ENCODE peak calls at places on chromosomes 3 and 15, in six cellular contexts. Y is mucosa of descending colon, V is fibroblast of pulmonary artery, E is BE2C, P is GM12865, A is bronchial epithelial cell. B is an unnamed sample.

GRCh38 chr3:93973160-93974126 is at the start of gene PROS1:
- DNase-seq in V (peak), Y (peak), E (peak), P (peak), A (peak), B (peak)

GRCh38 chr15:89138999-89139612 is 50.9 kb downstream of the ABHD2 start:
- DNase-seq in A (no peak), V (no peak), Y (no peak), E (no peak), P (no peak), B (no peak)

GRCh38 chr3:170054204-170054603 is 16.4 kb downstream of the GPR160 start:
- DNase-seq in Y (no peak), A (no peak), V (peak), P (peak), E (no peak), B (no peak)

GRCh38 chr3:104564045-104564643 is 802.6 kb upstream of the ALCAM start:
- DNase-seq in E (peak), Y (no peak), V (peak), P (peak), A (peak), B (no peak)

GRCh38 chr3:73029321-73029796 is 32.1 kb upstream of the EBLN2 start:
- DNase-seq in A (peak), Y (no peak), P (no peak), V (peak), E (no peak), B (no peak)

GRCh38 chr3:122678496-122678895 is 2.1 kb upstream of the PARP14 start:
- DNase-seq in A (no peak), V (no peak), P (no peak), Y (no peak), E (no peak), B (no peak)

GRCh38 chr3:48157950-48158376 is 30.3 kb downstream of the CDC25A start:
- DNase-seq in V (peak), P (peak), E (peak), Y (peak), A (peak), B (peak)

GRCh38 chr3:105222568-105223093 is 144.1 kb upstream of the ALCAM start:
- DNase-seq in A (no peak), V (no peak), P (no peak), Y (no peak), E (no peak), B (no peak)

GRCh38 chr3:152688313-152688712 is 146.6 kb upstream of the P2RY1 start:
- DNase-seq in P (no peak), V (no peak), E (peak), A (peak), Y (no peak), B (no peak)

GRCh38 chr3:65836047-65836446 is 202.7 kb downstream of the MAGI1 start:
- DNase-seq in P (no peak), V (peak), E (no peak), A (peak), Y (no peak), B (no peak)

GRCh38 chr3:141913150-141913811 is 36.8 kb downstream of the ATP1B3 start:
- DNase-seq in P (peak), V (peak), A (peak), E (peak), Y (no peak), B (no peak)

GRCh38 chr3:66038726-66039589 is at the start of gene MAGI1:
- DNase-seq in Y (peak), V (peak), E (peak), A (peak), P (peak), B (peak)

GRCh38 chr3:32383136-32383711 is 8.4 kb upstream of the CMTM7 start:
- DNase-seq in E (no peak), V (peak), A (no peak), Y (no peak), P (no peak), B (no peak)

GRCh38 chr15:63392355-63393009 is 10.8 kb upstream of the CA12 start:
- DNase-seq in V (no peak), E (no peak), P (no peak), A (no peak), Y (no peak), B (no peak)

GRCh38 chr3:31232049-31233040 is 300.4 kb upstream of the STT3B start:
- DNase-seq in Y (no peak), E (no peak), A (no peak), V (peak), P (peak), B (no peak)

GRCh38 chr3:64501298-64501906 is 186.4 kb downstream of the ADAMTS9 start:
- DNase-seq in E (no peak), V (no peak), Y (no peak), P (no peak), A (no peak), B (no peak)

GRCh38 chr15:28917791-28918140 is 32.0 kb downstream of the APBA2 start:
- DNase-seq in Y (no peak), V (no peak), A (no peak), E (no peak), P (no peak), B (peak)

GRCh38 chr3:45462522-45463262 is 74.3 kb downstream of the LARS2 start:
- DNase-seq in Y (no peak), V (peak), E (no peak), A (no peak), P (peak), B (no peak)

GRCh38 chr3:9866639-9867038 is 13.4 kb downstream of the CIDEC start:
- DNase-seq in P (no peak), V (peak), A (no peak), E (no peak), Y (no peak), B (peak)

GRCh38 chr3:138187296-138188012 is at the start of gene ARMC8:
- DNase-seq in V (peak), Y (peak), A (no peak), E (peak), P (peak), B (peak)

GRCh38 chr3:116579843-116580242 is 129.7 kb upstream of the TUSC7 start:
- DNase-seq in E (peak), V (peak), P (peak), A (peak), Y (no peak), B (no peak)

GRCh38 chr15:86087808-86088207 is 8.1 kb downstream of the AGBL1 start:
- DNase-seq in E (no peak), Y (no peak), P (no peak), A (no peak), V (no peak), B (no peak)

GRCh38 chr3:48999085-48999858 is 7.9 kb upstream of the WDR6 start:
- DNase-seq in E (no peak), V (no peak), P (no peak), Y (no peak), A (no peak), B (no peak)

GRCh38 chr15:47743385-47743784 is 26.1 kb downstream of the SEMA6D start:
- DNase-seq in V (no peak), Y (no peak), P (no peak), A (no peak), E (no peak), B (no peak)

GRCh38 chr15:45583731-45584639 is 3.2 kb upstream of the BLOC1S6 start:
- DNase-seq in Y (no peak), E (no peak), P (no peak), V (no peak), A (no peak), B (no peak)

GRCh38 chr3:109071349-109072142 is 46.4 kb downstream of the MORC1 start:
- DNase-seq in E (no peak), A (no peak), V (no peak), Y (no peak), P (peak), B (no peak)

GRCh38 chr3:167166594-167167253 is 213.4 kb downstream of the ZBBX start:
- DNase-seq in P (no peak), Y (no peak), A (no peak), E (no peak), V (no peak), B (no peak)

GRCh38 chr3:11305509-11305908 is 33.3 kb downstream of the ATG7 start:
- DNase-seq in A (peak), Y (no peak), P (no peak), V (peak), E (no peak), B (no peak)

GRCh38 chr3:46974421-46975227 is 1.9 kb downstream of the CCDC12 start:
- DNase-seq in P (peak), E (no peak), Y (no peak), V (no peak), A (no peak), B (no peak)

GRCh38 chr3:23242106-23242505 is 39.0 kb downstream of the UBE2E2 start:
- DNase-seq in Y (no peak), P (no peak), A (peak), E (no peak), V (no peak), B (no peak)

GRCh38 chr3:134640872-134641470 is 9.9 kb downstream of the KY start:
- DNase-seq in Y (no peak), V (peak), E (peak), P (peak), A (peak), B (no peak)
- H3K4me3 ChIP-seq in Y (no peak), V (no peak), E (no peak), P (no peak), A (no peak), B (no peak)

GRCh38 chr3:184004483-184004882 is 13.2 kb downstream of the ABCC5 start:
- DNase-seq in V (no peak), E (no peak), Y (no peak), P (no peak), A (no peak), B (no peak)

GRCh38 chr3:184002469-184002868 is 15.2 kb downstream of the ABCC5 start:
- DNase-seq in P (no peak), V (no peak), A (no peak), Y (no peak), E (no peak), B (no peak)

GRCh38 chr3:184003187-184003967 is 14.3 kb downstream of the ABCC5 start:
- DNase-seq in V (peak), Y (no peak), P (no peak), A (peak), E (no peak), B (no peak)

GRCh38 chr3:184008161-184008560 is 9.5 kb downstream of the ABCC5 start:
- DNase-seq in P (no peak), E (no peak), A (peak), V (no peak), Y (no peak), B (no peak)

GRCh38 chr3:184005981-184006507 is 11.6 kb downstream of the ABCC5 start:
- DNase-seq in Y (peak), V (peak), E (peak), A (peak), P (peak), B (peak)
- H3K4me3 ChIP-seq in Y (no peak), V (no peak), E (no peak), A (no peak), P (no peak), B (peak)

GRCh38 chr15:79916424-79916823 is 19.6 kb upstream of the MTHFS start:
- DNase-seq in E (no peak), A (no peak), P (no peak), V (no peak), Y (no peak), B (no peak)
- H3K4me3 ChIP-seq in E (no peak), A (no peak), P (no peak), V (no peak), Y (no peak), B (no peak)

GRCh38 chr3:112074006-112074405 is 12.2 kb upstream of the C3orf52 start:
- DNase-seq in V (no peak), E (no peak), P (no peak), A (peak), Y (no peak), B (no peak)

GRCh38 chr3:112078125-112079083 is 7.8 kb upstream of the C3orf52 start:
- DNase-seq in E (no peak), A (peak), Y (no peak), P (no peak), V (no peak), B (no peak)

DNA sequence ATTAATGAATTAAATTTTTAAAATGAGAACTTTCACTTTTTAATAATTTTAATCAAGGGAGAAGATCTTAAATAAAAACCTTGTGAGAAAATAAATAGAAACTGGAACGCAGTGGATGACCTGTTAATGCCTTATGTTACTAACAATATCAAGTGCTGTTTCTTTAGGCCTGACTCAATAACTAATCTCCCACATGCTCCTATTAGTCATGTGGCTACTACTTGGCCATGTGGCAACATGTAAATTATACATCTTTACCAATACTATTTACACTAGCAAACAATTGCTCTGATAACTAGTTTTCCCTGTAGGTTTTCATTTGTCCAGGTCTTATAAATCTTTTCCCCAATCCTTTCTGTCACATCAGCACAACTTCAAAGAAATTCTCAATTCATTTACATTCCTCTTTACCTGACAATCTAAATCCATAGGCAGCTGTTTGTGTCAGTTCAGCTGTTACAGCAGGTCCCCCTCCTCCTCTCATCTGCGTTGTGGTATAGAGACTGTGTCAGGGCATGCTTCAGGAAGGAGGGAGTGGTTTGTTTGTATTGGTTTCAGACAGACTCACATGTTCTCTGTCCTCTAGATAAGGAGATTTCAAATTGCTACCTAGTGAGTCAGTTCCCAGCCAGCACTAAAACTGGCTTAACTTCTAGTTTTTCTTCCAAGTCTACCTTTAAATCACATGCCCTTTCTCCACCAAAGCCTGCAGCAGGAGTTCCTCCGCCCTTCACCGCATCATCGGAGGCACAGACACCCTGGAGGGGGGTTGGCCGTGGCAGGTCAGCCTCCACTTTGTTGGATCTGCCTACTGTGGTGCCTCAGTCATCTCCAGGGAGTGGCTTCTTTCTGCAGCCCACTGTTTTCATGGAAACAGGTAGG is 11.3 kb upstream of the C3orf52 start:
- DNase-seq in V (peak), Y (peak), P (peak), A (peak), E (no peak), B (peak)
- H3K4me3 ChIP-seq in V (no peak), Y (no peak), P (no peak), A (no peak), E (no peak), B (no peak)

GRCh38 chr3:192515661-192516040 is 211.7 kb downstream of the FGF12 start:
- DNase-seq in P (no peak), A (no peak), E (no peak), Y (no peak), V (no peak), B (no peak)
- H3K4me3 ChIP-seq in P (no peak), A (no peak), E (no peak), Y (no peak), V (no peak), B (no peak)

DNA sequence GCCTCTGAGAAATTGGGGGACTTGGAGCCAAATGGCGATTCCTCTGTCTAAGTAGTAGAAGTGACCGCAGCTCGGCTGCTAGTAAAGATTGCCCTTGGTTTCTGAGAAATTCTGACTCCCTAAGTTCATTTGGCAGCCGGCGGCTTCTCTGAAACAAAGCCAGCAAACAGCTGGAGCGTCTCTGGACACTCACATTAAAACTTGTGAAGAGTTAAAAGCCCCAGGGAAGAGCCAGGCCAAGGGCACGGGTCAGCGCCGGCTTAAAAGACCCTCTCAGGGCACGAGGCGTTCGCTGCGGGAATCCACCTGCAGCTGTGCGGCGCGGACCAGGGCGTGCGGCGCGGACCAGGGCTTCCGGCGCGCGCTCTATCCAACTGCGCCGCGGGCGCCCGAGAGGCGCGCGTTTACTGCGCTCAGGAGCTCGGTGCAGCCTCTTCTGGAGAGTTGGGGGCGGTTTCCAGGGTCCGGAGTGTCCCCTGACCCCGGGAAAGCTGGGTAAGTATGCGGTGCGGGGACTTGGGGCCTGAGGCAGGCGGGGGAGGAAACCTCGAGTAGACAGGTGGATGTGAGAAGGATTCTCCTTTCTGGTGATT is at the start of gene COL6A5:
- DNase-seq in V (no peak), A (no peak), Y (no peak), E (peak), P (no peak), B (peak)
- H3K4me3 ChIP-seq in V (no peak), A (no peak), Y (no peak), E (peak), P (no peak), B (peak)

DNA sequence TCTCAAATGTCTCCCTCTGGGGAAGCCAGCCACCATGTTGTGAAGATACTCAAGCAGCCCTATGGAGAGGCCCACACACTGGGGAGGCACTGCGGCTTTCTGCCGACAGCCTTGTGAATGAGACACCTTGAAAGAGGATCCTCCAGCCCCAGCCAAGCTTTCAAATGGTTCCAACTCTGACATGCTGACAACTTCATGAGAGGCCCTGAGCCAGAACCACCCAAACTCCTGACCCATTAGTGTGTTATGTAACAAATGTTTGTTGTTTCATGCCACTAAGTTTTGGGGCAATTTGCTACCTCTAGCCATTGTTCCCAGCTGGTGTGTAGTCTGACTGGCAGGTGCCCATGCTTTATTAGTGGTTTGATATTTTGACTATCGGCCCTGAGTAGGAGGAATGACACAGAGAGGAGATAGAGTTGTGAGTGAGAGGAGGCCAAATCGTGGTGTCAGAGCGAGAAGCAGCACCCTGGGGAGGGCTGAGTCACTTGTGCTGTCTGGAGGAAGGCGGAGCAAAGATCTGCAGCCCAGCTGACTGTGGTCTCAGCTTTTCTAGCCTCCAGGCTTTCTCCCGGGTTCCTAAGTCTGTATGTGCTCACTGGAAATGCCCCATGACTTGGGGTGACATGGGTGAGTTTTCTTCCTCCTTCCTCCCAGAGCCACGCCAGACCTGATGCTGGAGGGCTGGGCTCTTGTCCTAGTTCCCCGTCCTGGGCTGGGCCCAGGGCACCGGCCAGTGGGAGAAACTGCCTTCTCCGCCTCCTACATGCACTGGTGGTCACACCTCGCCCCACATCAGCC is 56.8 kb upstream of the BLM start:
- DNase-seq in E (peak), A (peak), P (peak), Y (no peak), V (peak), B (peak)
- H3K4me3 ChIP-seq in E (no peak), A (no peak), P (peak), Y (no peak), V (no peak), B (peak)